ENCODE peak calls at places on chromosomes 11 and 22, in five cellular contexts. One of them, this sample, is unnamed. For H3K27me3, the result is how much of the 10 kb centered on the place peaks cover.

GRCh38 chr11:92216789-92217188 is 7.8 kb upstream of the FAT3 start:
- DNase-seq in H1: no peak
- DNase-seq in dorsolateral prefrontal cortex: no peak
- DNase-seq in CD8-positive, alpha-beta memory T cell: no peak
- DNase-seq in body of pancreas: no peak
- DNase-seq in this sample: no peak

GRCh38 chr11:113550179-113550578 is 75.0 kb upstream of the DRD2 start:
- DNase-seq in H1: no peak
- DNase-seq in dorsolateral prefrontal cortex: no peak
- DNase-seq in CD8-positive, alpha-beta memory T cell: no peak
- DNase-seq in body of pancreas: no peak
- DNase-seq in this sample: no peak

GRCh38 chr11:2686360-2687222 is 13.2 kb downstream of the KCNQ1OT1 start:
- DNase-seq in H1: no peak
- DNase-seq in dorsolateral prefrontal cortex: peak
- DNase-seq in CD8-positive, alpha-beta memory T cell: no peak
- DNase-seq in body of pancreas: peak
- DNase-seq in this sample: no peak

GRCh38 chr11:117629891-117630538 is 167.0 kb downstream of the DSCAML1 start:
- DNase-seq in H1: no peak
- DNase-seq in dorsolateral prefrontal cortex: no peak
- DNase-seq in CD8-positive, alpha-beta memory T cell: no peak
- DNase-seq in body of pancreas: no peak
- DNase-seq in this sample: no peak

GRCh38 chr11:110468095-110468494 is 38.3 kb downstream of the FDX1 start:
- DNase-seq in H1: no peak
- DNase-seq in dorsolateral prefrontal cortex: no peak
- DNase-seq in CD8-positive, alpha-beta memory T cell: no peak
- DNase-seq in body of pancreas: no peak
- DNase-seq in this sample: no peak

GRCh38 chr11:134645576-134645975 is 233.5 kb upstream of the B3GAT1 start:
- DNase-seq in H1: no peak
- DNase-seq in dorsolateral prefrontal cortex: no peak
- DNase-seq in CD8-positive, alpha-beta memory T cell: no peak
- DNase-seq in body of pancreas: no peak
- DNase-seq in this sample: no peak

GRCh38 chr11:57530215-57530595 is 349 bp downstream of the TIMM10 start:
- DNase-seq in H1: no peak
- DNase-seq in dorsolateral prefrontal cortex: no peak
- DNase-seq in CD8-positive, alpha-beta memory T cell: no peak
- DNase-seq in body of pancreas: no peak
- DNase-seq in this sample: no peak

GRCh38 chr11:35786918-35787557 is 124.5 kb downstream of the TRIM44 start:
- DNase-seq in H1: no peak
- DNase-seq in dorsolateral prefrontal cortex: no peak
- DNase-seq in CD8-positive, alpha-beta memory T cell: no peak
- DNase-seq in body of pancreas: no peak
- DNase-seq in this sample: no peak

GRCh38 chr22:43152355-43153071 is 1.2 kb downstream of the TSPO start:
- DNase-seq in H1: no peak
- DNase-seq in dorsolateral prefrontal cortex: peak
- DNase-seq in CD8-positive, alpha-beta memory T cell: peak
- DNase-seq in body of pancreas: peak
- DNase-seq in this sample: no peak

GRCh38 chr22:42281706-42282251 is 11.3 kb upstream of the TCF20 start:
- DNase-seq in H1: no peak
- DNase-seq in dorsolateral prefrontal cortex: peak
- DNase-seq in CD8-positive, alpha-beta memory T cell: no peak
- DNase-seq in body of pancreas: no peak
- DNase-seq in this sample: no peak

GRCh38 chr11:23310276-23310675 is 450.0 kb upstream of the CCDC179 start:
- DNase-seq in H1: no peak
- DNase-seq in dorsolateral prefrontal cortex: no peak
- DNase-seq in CD8-positive, alpha-beta memory T cell: no peak
- DNase-seq in body of pancreas: no peak
- DNase-seq in this sample: no peak

GRCh38 chr22:46057762-46058420 is 80.9 kb upstream of the WNT7B start:
- DNase-seq in H1: no peak
- DNase-seq in dorsolateral prefrontal cortex: peak
- DNase-seq in CD8-positive, alpha-beta memory T cell: no peak
- DNase-seq in body of pancreas: peak
- DNase-seq in this sample: no peak

GRCh38 chr11:8262552-8263108 is 1.0 kb downstream of the LMO1 start:
- DNase-seq in H1: no peak
- DNase-seq in dorsolateral prefrontal cortex: peak
- DNase-seq in CD8-positive, alpha-beta memory T cell: no peak
- DNase-seq in body of pancreas: peak
- DNase-seq in this sample: no peak

GRCh38 chr11:78810489-78811090 is 235.9 kb upstream of the NARS2 start:
- DNase-seq in H1: no peak
- DNase-seq in dorsolateral prefrontal cortex: no peak
- DNase-seq in CD8-positive, alpha-beta memory T cell: no peak
- DNase-seq in body of pancreas: no peak
- DNase-seq in this sample: no peak

GRCh38 chr11:119206512-119207299 is 567 bp downstream of the CBL start:
- DNase-seq in H1: no peak
- DNase-seq in dorsolateral prefrontal cortex: no peak
- DNase-seq in CD8-positive, alpha-beta memory T cell: peak
- DNase-seq in body of pancreas: peak
- DNase-seq in this sample: no peak

GRCh38 chr11:104051806-104052205 is 15.4 kb downstream of the DDI1 start:
- DNase-seq in H1: no peak
- DNase-seq in dorsolateral prefrontal cortex: no peak
- DNase-seq in CD8-positive, alpha-beta memory T cell: no peak
- DNase-seq in body of pancreas: no peak
- DNase-seq in this sample: no peak

GRCh38 chr11:76629133-76629852 is 41.3 kb downstream of the LRRC32 start:
- DNase-seq in H1: no peak
- DNase-seq in dorsolateral prefrontal cortex: peak
- DNase-seq in CD8-positive, alpha-beta memory T cell: no peak
- DNase-seq in body of pancreas: no peak
- DNase-seq in this sample: no peak

GRCh38 chr11:122874991-122875390 is 7.6 kb upstream of the JHY start:
- DNase-seq in H1: no peak
- DNase-seq in dorsolateral prefrontal cortex: no peak
- DNase-seq in CD8-positive, alpha-beta memory T cell: no peak
- DNase-seq in body of pancreas: no peak
- DNase-seq in this sample: no peak

GRCh38 chr11:68504432-68505066 is 44.0 kb downstream of the PPP6R3 start:
- DNase-seq in H1: no peak
- DNase-seq in dorsolateral prefrontal cortex: no peak
- DNase-seq in CD8-positive, alpha-beta memory T cell: no peak
- DNase-seq in body of pancreas: no peak
- DNase-seq in this sample: no peak
- H3K27me3 ChIP-seq in H1: under half
- H3K27me3 ChIP-seq in dorsolateral prefrontal cortex: under half
- H3K27me3 ChIP-seq in CD8-positive, alpha-beta memory T cell: under half
- H3K27me3 ChIP-seq in body of pancreas: under half
- H3K27me3 ChIP-seq in this sample: under half

GRCh38 chr11:63779044-63779443 is 10.5 kb upstream of the ZFTA start:
- DNase-seq in H1: no peak
- DNase-seq in dorsolateral prefrontal cortex: no peak
- DNase-seq in CD8-positive, alpha-beta memory T cell: no peak
- DNase-seq in body of pancreas: no peak
- DNase-seq in this sample: no peak

GRCh38 chr11:63769719-63770443 is 1.3 kb upstream of the ZFTA start:
- DNase-seq in H1: no peak
- DNase-seq in dorsolateral prefrontal cortex: peak
- DNase-seq in CD8-positive, alpha-beta memory T cell: no peak
- DNase-seq in body of pancreas: peak
- DNase-seq in this sample: no peak

GRCh38 chr11:63770763-63771162 is 2.2 kb upstream of the ZFTA start:
- DNase-seq in H1: no peak
- DNase-seq in dorsolateral prefrontal cortex: no peak
- DNase-seq in CD8-positive, alpha-beta memory T cell: no peak
- DNase-seq in body of pancreas: no peak
- DNase-seq in this sample: no peak

GRCh38 chr11:63775221-63775620 is 6.6 kb upstream of the ZFTA start:
- DNase-seq in H1: no peak
- DNase-seq in dorsolateral prefrontal cortex: no peak
- DNase-seq in CD8-positive, alpha-beta memory T cell: no peak
- DNase-seq in body of pancreas: no peak
- DNase-seq in this sample: no peak
- H3K27ac ChIP-seq in H1: no peak
- H3K27ac ChIP-seq in dorsolateral prefrontal cortex: no peak
- H3K27ac ChIP-seq in CD8-positive, alpha-beta memory T cell: no peak
- H3K27ac ChIP-seq in body of pancreas: no peak
- H3K27ac ChIP-seq in this sample: no peak

GRCh38 chr22:48449466-48450187 is 1378.0 kb downstream of the BRD1 start:
- DNase-seq in H1: no peak
- DNase-seq in dorsolateral prefrontal cortex: no peak
- DNase-seq in CD8-positive, alpha-beta memory T cell: no peak
- DNase-seq in body of pancreas: no peak
- DNase-seq in this sample: no peak
- H3K27me3 ChIP-seq in H1: under half
- H3K27me3 ChIP-seq in dorsolateral prefrontal cortex: under half
- H3K27me3 ChIP-seq in CD8-positive, alpha-beta memory T cell: under half
- H3K27me3 ChIP-seq in body of pancreas: under half
- H3K27me3 ChIP-seq in this sample: under half

DNA sequence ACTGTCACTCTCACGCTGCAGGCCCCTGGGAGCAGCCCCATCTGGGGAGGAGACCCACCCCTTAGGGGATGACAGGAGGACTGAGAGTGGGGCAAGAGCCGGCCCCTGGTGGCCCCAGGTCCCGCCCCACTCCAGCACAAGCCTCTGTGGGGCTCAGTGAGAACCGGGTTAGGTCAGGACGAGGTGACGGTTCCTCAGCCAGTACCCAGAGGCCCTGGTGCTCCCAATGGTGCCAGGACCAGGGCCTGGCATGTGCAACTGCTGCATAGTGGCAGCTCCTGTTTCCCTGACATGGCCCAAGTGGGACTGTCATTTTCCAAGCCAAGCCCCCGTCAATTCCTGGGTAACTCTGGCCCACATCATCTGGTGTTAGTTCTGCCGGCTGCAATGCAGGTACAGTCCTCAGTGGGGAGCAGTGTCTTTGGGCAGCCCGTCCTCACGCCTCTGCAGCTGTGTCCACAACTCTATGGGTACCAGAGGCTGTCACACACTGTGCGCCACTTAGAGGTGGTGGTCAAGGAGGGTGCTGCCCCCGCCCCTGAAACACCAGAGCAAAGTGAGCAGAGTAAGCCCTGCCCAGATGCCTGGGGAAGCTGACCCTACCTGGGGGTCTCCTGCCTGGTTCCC is 15.9 kb downstream of the CHID1 start:
- DNase-seq in H1: no peak
- DNase-seq in dorsolateral prefrontal cortex: no peak
- DNase-seq in CD8-positive, alpha-beta memory T cell: no peak
- DNase-seq in body of pancreas: no peak
- DNase-seq in this sample: no peak
- H3K27ac ChIP-seq in H1: no peak
- H3K27ac ChIP-seq in dorsolateral prefrontal cortex: no peak
- H3K27ac ChIP-seq in CD8-positive, alpha-beta memory T cell: no peak
- H3K27ac ChIP-seq in body of pancreas: no peak
- H3K27ac ChIP-seq in this sample: no peak

GRCh38 chr22:31399211-31400022 is at the start of gene DRG1:
- DNase-seq in H1: peak
- DNase-seq in dorsolateral prefrontal cortex: peak
- DNase-seq in CD8-positive, alpha-beta memory T cell: peak
- DNase-seq in body of pancreas: peak
- DNase-seq in this sample: peak

GRCh38 chr22:31394326-31394725 is 5.1 kb upstream of the DRG1 start:
- DNase-seq in H1: no peak
- DNase-seq in dorsolateral prefrontal cortex: no peak
- DNase-seq in CD8-positive, alpha-beta memory T cell: no peak
- DNase-seq in body of pancreas: no peak
- DNase-seq in this sample: no peak

DNA sequence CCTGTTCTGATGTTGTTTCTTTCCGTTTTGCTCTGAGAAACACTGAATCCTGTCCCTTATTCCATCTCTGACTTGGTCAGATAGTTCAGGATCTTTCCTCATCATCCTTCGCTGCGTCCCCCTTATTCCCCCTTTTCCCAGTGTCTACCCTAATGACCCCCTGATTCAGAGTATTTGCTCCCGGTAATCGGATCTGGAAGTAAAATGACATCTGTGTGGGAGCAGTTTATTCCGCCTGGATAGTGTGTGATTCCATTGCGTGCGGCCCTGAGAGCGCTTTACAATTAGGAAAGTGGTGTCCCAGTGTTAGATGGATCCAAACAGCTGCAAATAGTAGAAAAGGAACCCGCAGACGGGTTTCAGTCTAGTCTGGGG is 606 bp downstream of the DRG1 start:
- DNase-seq in H1: no peak
- DNase-seq in dorsolateral prefrontal cortex: no peak
- DNase-seq in CD8-positive, alpha-beta memory T cell: no peak
- DNase-seq in body of pancreas: no peak
- DNase-seq in this sample: no peak
- H3K27me3 ChIP-seq in H1: under half
- H3K27me3 ChIP-seq in dorsolateral prefrontal cortex: under half
- H3K27me3 ChIP-seq in CD8-positive, alpha-beta memory T cell: under half
- H3K27me3 ChIP-seq in body of pancreas: under half
- H3K27me3 ChIP-seq in this sample: under half

GRCh38 chr22:36088292-36088691 is 59.7 kb upstream of the RBFOX2 start:
- DNase-seq in H1: no peak
- DNase-seq in dorsolateral prefrontal cortex: no peak
- DNase-seq in CD8-positive, alpha-beta memory T cell: no peak
- DNase-seq in body of pancreas: no peak
- DNase-seq in this sample: no peak

GRCh38 chr22:36085476-36086169 is 57.0 kb upstream of the RBFOX2 start:
- DNase-seq in H1: no peak
- DNase-seq in dorsolateral prefrontal cortex: peak
- DNase-seq in CD8-positive, alpha-beta memory T cell: no peak
- DNase-seq in body of pancreas: no peak
- DNase-seq in this sample: no peak

GRCh38 chr22:36086170-36086490 is 57.5 kb upstream of the RBFOX2 start:
- DNase-seq in H1: no peak
- DNase-seq in dorsolateral prefrontal cortex: no peak
- DNase-seq in CD8-positive, alpha-beta memory T cell: no peak
- DNase-seq in body of pancreas: no peak
- DNase-seq in this sample: no peak

GRCh38 chr22:36086629-36087254 is 58.1 kb upstream of the RBFOX2 start:
- DNase-seq in H1: no peak
- DNase-seq in dorsolateral prefrontal cortex: peak
- DNase-seq in CD8-positive, alpha-beta memory T cell: no peak
- DNase-seq in body of pancreas: no peak
- DNase-seq in this sample: no peak

DNA sequence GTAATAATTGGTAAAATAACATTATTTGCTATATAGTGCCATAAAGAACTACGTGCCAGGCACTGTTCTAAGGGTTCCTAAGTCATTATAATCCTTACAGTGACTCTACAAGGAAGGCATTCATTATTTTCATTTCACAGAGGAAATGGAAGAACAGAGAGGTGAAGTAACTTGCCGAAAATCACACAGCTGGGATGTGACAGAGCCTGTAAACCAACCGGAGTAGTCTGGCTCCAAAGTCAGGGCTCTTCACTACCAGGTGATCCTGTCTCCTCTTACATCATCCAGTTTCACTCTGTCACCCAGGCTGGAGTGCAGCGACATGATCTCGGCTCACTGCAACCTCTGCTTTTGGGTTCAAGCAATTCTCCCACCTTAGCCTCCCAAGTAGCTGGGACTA is 59.2 kb upstream of the RBFOX2 start:
- DNase-seq in H1: no peak
- DNase-seq in dorsolateral prefrontal cortex: no peak
- DNase-seq in CD8-positive, alpha-beta memory T cell: no peak
- DNase-seq in body of pancreas: no peak
- DNase-seq in this sample: no peak
- H3K27ac ChIP-seq in H1: no peak
- H3K27ac ChIP-seq in dorsolateral prefrontal cortex: no peak
- H3K27ac ChIP-seq in CD8-positive, alpha-beta memory T cell: no peak
- H3K27ac ChIP-seq in body of pancreas: no peak
- H3K27ac ChIP-seq in this sample: no peak

GRCh38 chr11:62724171-62724570 is 3.1 kb downstream of the HNRNPUL2 start:
- DNase-seq in H1: no peak
- DNase-seq in dorsolateral prefrontal cortex: no peak
- DNase-seq in CD8-positive, alpha-beta memory T cell: no peak
- DNase-seq in body of pancreas: no peak
- DNase-seq in this sample: no peak
- H3K27me3 ChIP-seq in H1: under half
- H3K27me3 ChIP-seq in dorsolateral prefrontal cortex: under half
- H3K27me3 ChIP-seq in CD8-positive, alpha-beta memory T cell: under half
- H3K27me3 ChIP-seq in body of pancreas: under half
- H3K27me3 ChIP-seq in this sample: under half